ENCODE peak calls at places on chromosomes 1 and 21, in ten cellular contexts. R is MCF 10A, S is left lung, E is tibial artery, K is T-cell, B is T-helper 2 cell, F is OCI-LY7, N is GM10248, T is memory B cell, C is cardiac muscle cell. J is an unnamed sample.

GRCh38 chr21:32424674-32425073 is 12.2 kb downstream of the EVA1C start:
- DNase-seq in F (no peak), T (no peak), C (no peak), E (no peak), K (no peak), B (no peak), N (no peak), S (no peak), R (no peak), J (no peak)

GRCh38 chr1:236532850-236533249 is 9.1 kb downstream of the LGALS8 start:
- DNase-seq in B (no peak), F (no peak), R (no peak), K (no peak), C (no peak), S (no peak), T (no peak), N (no peak), E (no peak), J (no peak)

GRCh38 chr1:46077669-46078068 is 54.8 kb downstream of the PIK3R3 start:
- DNase-seq in S (no peak), B (no peak), C (no peak), N (no peak), T (no peak), E (no peak), F (no peak), R (peak), K (no peak), J (no peak)

GRCh38 chr1:234578087-234578486 is 31.9 kb downstream of the IRF2BP2 start:
- DNase-seq in R (no peak), C (no peak), F (no peak), B (no peak), E (no peak), K (no peak), S (no peak), N (no peak), T (no peak), J (no peak)

GRCh38 chr1:202159534-202160371 is 649 bp downstream of the PTPN7 start:
- DNase-seq in C (no peak), N (peak), R (no peak), S (no peak), E (no peak), B (peak), K (peak), T (peak), F (peak), J (no peak)

GRCh38 chr1:11858968-11859871 is 475 bp upstream of the NPPB start:
- DNase-seq in N (peak), E (no peak), B (peak), S (peak), K (peak), T (peak), R (peak), C (peak), F (peak), J (peak)

GRCh38 chr1:245261786-245262185 is 107.0 kb downstream of the KIF26B start:
- DNase-seq in T (no peak), B (no peak), K (no peak), R (no peak), F (no peak), E (no peak), N (no peak), C (no peak), S (no peak), J (no peak)

GRCh38 chr1:161932668-161933067 is 91.0 kb downstream of the OLFML2B start:
- DNase-seq in T (no peak), C (no peak), R (no peak), S (peak), N (no peak), E (peak), K (no peak), B (no peak), F (no peak), J (peak)

GRCh38 chr1:167991546-167991945 is 54.7 kb upstream of the MPC2 start:
- DNase-seq in B (no peak), R (peak), K (no peak), C (no peak), F (no peak), S (no peak), N (no peak), T (no peak), E (no peak), J (no peak)

GRCh38 chr1:235399661-235400060 is 32.4 kb downstream of the TBCE start:
- DNase-seq in N (no peak), K (no peak), T (no peak), B (no peak), F (no peak), C (no peak), E (no peak), R (no peak), S (no peak), J (no peak)

GRCh38 chr1:109906839-109907180 is 3.8 kb upstream of the CSF1 start:
- DNase-seq in E (no peak), B (no peak), R (no peak), N (no peak), S (no peak), C (no peak), T (no peak), K (no peak), F (no peak), J (no peak)

GRCh38 chr1:12284486-12284885 is 54.7 kb downstream of the VPS13D start:
- DNase-seq in N (no peak), K (no peak), T (no peak), S (no peak), C (no peak), R (no peak), B (no peak), E (no peak), F (no peak), J (no peak)

GRCh38 chr1:201530741-201531521 is 8.0 kb upstream of the NAV1 start:
- DNase-seq in R (peak), B (no peak), S (peak), N (peak), E (peak), K (no peak), T (no peak), F (peak), C (peak), J (peak)

GRCh38 chr1:110235839-110236682 is 25.9 kb downstream of the KCNC4 start:
- DNase-seq in E (no peak), S (no peak), K (no peak), R (peak), F (no peak), N (no peak), C (no peak), T (no peak), B (no peak), J (no peak)

GRCh38 chr1:85484716-85485115 is 19.8 kb upstream of the DDAH1 start:
- DNase-seq in S (no peak), F (no peak), B (no peak), E (no peak), T (no peak), K (no peak), R (no peak), N (no peak), C (no peak), J (no peak)

GRCh38 chr1:3745590-3746381 is 6.5 kb upstream of the CCDC27 start:
- DNase-seq in R (no peak), B (no peak), S (no peak), T (no peak), F (no peak), C (no peak), N (no peak), K (no peak), E (no peak), J (no peak)

GRCh38 chr1:53568540-53568939 is 109.3 kb downstream of the DMRTB1 start:
- DNase-seq in T (no peak), R (no peak), E (no peak), S (no peak), C (no peak), B (no peak), K (no peak), N (no peak), F (no peak), J (no peak)

GRCh38 chr1:20211511-20211931 is 25.2 kb upstream of the PLA2G2C start:
- DNase-seq in F (no peak), C (no peak), N (no peak), K (no peak), E (no peak), S (no peak), R (peak), B (no peak), T (no peak), J (no peak)

J was measured in heart right ventricle.